ENCODE peak calls at places on chromosomes 11 and 22, in eight cellular contexts. Y, X, U, V, W, A, G and J are unnamed samples.

GRCh38 chr11:128251140-128251539 is 336.2 kb downstream of the ETS1 start:
- DNase-seq in X (no peak), Y (no peak), A (peak), V (no peak), G (no peak), W (no peak), U (no peak), J (no peak)

GRCh38 chr11:123478352-123478986 is 48.4 kb downstream of the GRAMD1B start:
- DNase-seq in Y (no peak), U (no peak), A (peak), W (peak), X (no peak), V (peak), G (peak), J (peak)

GRCh38 chr11:108680267-108680666 is 15.4 kb downstream of the DDX10 start:
- DNase-seq in U (no peak), V (no peak), X (no peak), Y (no peak), A (no peak), G (no peak), W (no peak), J (no peak)

GRCh38 chr22:41078975-41079374 is 13.4 kb upstream of the EP300 start:
- DNase-seq in W (no peak), X (no peak), V (no peak), U (no peak), Y (no peak), A (no peak), G (no peak), J (no peak)

GRCh38 chr11:34972892-34973291 is 56.5 kb downstream of the PDHX start:
- DNase-seq in W (no peak), V (no peak), A (peak), G (no peak), Y (no peak), X (no peak), U (no peak), J (no peak)

GRCh38 chr11:120386774-120387371 is 50.7 kb downstream of the ARHGEF12 start:
- DNase-seq in V (no peak), G (no peak), X (no peak), U (no peak), Y (no peak), A (no peak), W (no peak), J (no peak)

GRCh38 chr22:22148905-22149304 is 95.7 kb upstream of the VPREB1 start:
- DNase-seq in G (no peak), U (no peak), W (no peak), V (no peak), Y (no peak), X (no peak), A (no peak), J (no peak)

GRCh38 chr22:20422271-20422958 is 15.2 kb downstream of the SCARF2 start:
- DNase-seq in G (no peak), A (peak), W (no peak), X (no peak), V (no peak), U (no peak), Y (no peak), J (no peak)

GRCh38 chr11:33455827-33456226 is 198.6 kb downstream of the HIPK3 start:
- DNase-seq in A (no peak), X (no peak), U (no peak), V (no peak), W (no peak), G (no peak), Y (no peak), J (no peak)

GRCh38 chr11:19868871-19869270 is 156.2 kb downstream of the NAV2 start:
- DNase-seq in Y (no peak), W (no peak), A (no peak), G (no peak), U (no peak), X (no peak), V (no peak), J (no peak)

GRCh38 chr11:84234462-84235202 is 948.5 kb upstream of the CCDC90B start:
- DNase-seq in W (no peak), Y (no peak), A (no peak), U (no peak), V (no peak), G (no peak), X (no peak), J (no peak)

GRCh38 chr11:70503878-70504240 is 105.5 kb downstream of the CTTN start:
- DNase-seq in X (no peak), W (peak), U (no peak), G (peak), Y (no peak), V (no peak), A (no peak), J (no peak)

GRCh38 chr22:45006101-45006872 is 3.5 kb downstream of the PHF21B start:
- DNase-seq in X (no peak), G (no peak), A (no peak), V (no peak), W (no peak), U (no peak), Y (no peak), J (peak)

GRCh38 chr11:118659956-118660645 is 19.3 kb downstream of the TREH start:
- DNase-seq in W (no peak), A (no peak), V (no peak), Y (no peak), X (no peak), U (no peak), G (no peak), J (no peak)

GRCh38 chr22:36839356-36840073 is 21.3 kb upstream of the NCF4 start:
- DNase-seq in G (no peak), A (no peak), Y (no peak), V (no peak), X (no peak), W (no peak), U (peak), J (no peak)

GRCh38 chr22:22745225-22746060 is 101.0 kb downstream of the GGTLC2 start:
- DNase-seq in V (peak), W (peak), Y (no peak), G (peak), U (no peak), X (peak), A (peak), J (peak)

GRCh38 chr11:61756452-61757212 is 4.2 kb downstream of the MYRF start:
- DNase-seq in G (no peak), U (no peak), A (no peak), V (no peak), X (no peak), Y (peak), W (peak), J (no peak)

GRCh38 chr22:44738347-44738715 is 14.0 kb upstream of the ARHGAP8 start:
- DNase-seq in G (peak), W (peak), A (no peak), V (no peak), Y (no peak), X (no peak), U (no peak), J (no peak)

GRCh38 chr11:36222755-36223635 is 66.2 kb downstream of the COMMD9 start:
- DNase-seq in V (no peak), Y (no peak), U (peak), A (no peak), W (no peak), G (no peak), X (no peak), J (no peak)

GRCh38 chr11:64384981-64385952 is 26.3 kb downstream of the RPS6KA4 start:
- DNase-seq in U (no peak), V (no peak), G (no peak), Y (no peak), A (no peak), W (peak), X (no peak), J (peak)

GRCh38 chr11:57150454-57150917 is 31.3 kb upstream of the LRRC55 start:
- DNase-seq in V (no peak), A (peak), W (no peak), U (no peak), X (no peak), Y (no peak), G (no peak), J (no peak)

GRCh38 chr11:91691872-91692271 is 532.7 kb upstream of the FAT3 start:
- DNase-seq in X (no peak), W (no peak), V (no peak), U (no peak), G (no peak), A (no peak), Y (no peak), J (no peak)

GRCh38 chr22:29154364-29155048 is 51.2 kb upstream of the EMID1 start:
- DNase-seq in W (peak), A (peak), G (peak), Y (peak), V (peak), U (peak), X (peak), J (peak)